ENCODE peak calls at places on chromosomes 2 and 18, in seven cellular contexts. K, T, S, M, N, F and L are unnamed samples.

GRCh38 chr2:173354601-173355131 is at the start of gene CDCA7:
- DNase-seq in T (peak; percentile 92), N (peak; percentile 54), F (no peak), K (peak; percentile 89), M (peak; percentile 80), S (peak; percentile 71), L (peak; percentile 64)

GRCh38 chr18:55999641-56000040 is 411.6 kb upstream of the TCF4 start:
- DNase-seq in K (no peak), F (no peak), M (no peak), S (no peak), N (no peak), T (no peak), L (no peak)

GRCh38 chr2:9681427-9681817 is 50.6 kb upstream of the YWHAQ start:
- DNase-seq in M (peak; percentile 58), S (no peak), K (no peak), T (no peak), F (no peak), N (no peak), L (no peak)

GRCh38 chr2:25018681-25019080 is 23.2 kb upstream of the EFR3B start:
- DNase-seq in K (no peak), T (no peak), M (no peak), F (no peak), N (no peak), S (no peak), L (peak; percentile 83)

GRCh38 chr2:8193686-8194615 is 487.9 kb upstream of the ID2 start:
- DNase-seq in K (no peak), M (no peak), S (no peak), T (peak; percentile 60), N (no peak), F (no peak), L (no peak)

GRCh38 chr2:37000273-37000780 is 34.0 kb upstream of the STRN start:
- DNase-seq in T (no peak), F (no peak), S (no peak), M (peak; percentile 24), K (no peak), N (no peak), L (no peak)

GRCh38 chr2:154655499-154655898 is 43.0 kb upstream of the KCNJ3 start:
- DNase-seq in T (no peak), M (no peak), S (no peak), N (no peak), K (no peak), F (no peak), L (no peak)

GRCh38 chr2:100730290-100730868 is 89.6 kb upstream of the NPAS2 start:
- DNase-seq in M (peak; percentile 88), T (peak; percentile 68), K (peak; percentile 46), F (no peak), S (peak; percentile 38), N (peak; percentile 62), L (peak; percentile 82)

GRCh38 chr18:24704921-24705620 is 244.6 kb downstream of the HRH4 start:
- DNase-seq in K (no peak), T (no peak), N (no peak), S (no peak), M (no peak), F (no peak), L (no peak)

GRCh38 chr2:54691439-54692135 is 31.9 kb upstream of the EML6 start:
- DNase-seq in K (peak; percentile 55), N (no peak), T (no peak), S (no peak), M (no peak), F (no peak), L (peak; percentile 78)

GRCh38 chr2:204272913-204273312 is 272.4 kb upstream of the PARD3B start:
- DNase-seq in T (no peak), N (no peak), S (no peak), K (no peak), F (no peak), M (no peak), L (no peak)

GRCh38 chr2:52818958-52819357 is 948.6 kb upstream of the CHAC2 start:
- DNase-seq in T (no peak), M (no peak), S (no peak), K (no peak), N (no peak), F (no peak), L (no peak)

GRCh38 chr2:120661551-120661950 is 74.1 kb upstream of the GLI2 start:
- DNase-seq in K (no peak), S (no peak), F (no peak), T (peak; percentile 74), N (no peak), M (no peak), L (no peak)

GRCh38 chr2:27920148-27920885 is 29.8 kb downstream of the BABAM2 start:
- DNase-seq in M (peak; percentile 95), N (no peak), T (no peak), S (peak; percentile 48), F (no peak), K (no peak), L (peak; percentile 24)

GRCh38 chr2:88933980-88934379 is 242.5 kb downstream of the RPIA start:
- DNase-seq in N (no peak), S (no peak), F (no peak), M (peak; percentile 6), K (no peak), T (no peak), L (peak; percentile 34)

GRCh38 chr18:28115149-28115550 is 61.8 kb downstream of the CDH2 start:
- DNase-seq in S (no peak), N (no peak), F (no peak), K (no peak), M (peak; percentile 66), T (no peak), L (peak; percentile 43)

GRCh38 chr18:73879771-73880170 is 267.9 kb downstream of the FBXO15 start:
- DNase-seq in N (no peak), T (no peak), K (no peak), S (no peak), F (no peak), M (no peak), L (no peak)
- TF ChIP-seq MAX in N (no peak), T (no peak), K (no peak), S (no peak), F (no peak), M (no peak), L (no peak)

DNA sequence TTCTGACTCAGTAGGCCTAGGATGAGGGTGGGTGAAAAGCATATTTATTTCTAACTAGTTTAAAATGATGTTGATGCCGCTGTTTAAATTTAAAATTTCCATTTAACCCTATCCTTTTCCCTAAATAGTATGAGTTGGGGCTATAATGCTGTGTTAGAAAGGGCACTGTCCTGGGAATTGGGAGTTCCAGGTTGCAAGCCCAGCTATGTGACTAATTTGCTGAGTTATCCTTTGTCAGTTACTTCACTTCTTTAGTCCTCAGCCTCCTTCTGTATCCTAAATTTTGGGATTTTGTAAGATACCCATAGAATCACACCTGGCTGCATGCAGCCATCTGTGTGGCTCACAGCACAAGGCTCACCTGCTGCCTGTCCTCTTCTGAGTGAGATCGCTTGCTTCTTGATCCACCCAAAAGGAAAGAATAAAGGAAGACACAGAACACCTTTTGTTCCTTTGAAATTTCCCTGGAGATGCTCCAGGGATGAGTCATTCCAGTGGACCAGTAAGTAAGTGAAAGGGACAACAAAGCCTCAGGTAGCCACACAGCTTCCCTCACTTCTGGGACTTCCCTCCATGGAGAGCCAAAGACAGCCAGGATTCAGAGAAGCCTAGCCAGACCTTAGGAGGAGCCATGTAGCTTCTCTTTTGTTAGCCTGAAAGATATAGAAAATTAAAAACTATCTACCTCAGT is 97.2 kb downstream of the DTNA start:
- DNase-seq in M (no peak), S (no peak), F (no peak), N (peak; percentile 76), K (no peak), T (no peak), L (peak; percentile 4)
- H3K4me1 ChIP-seq in M (no peaks in the 10 kb centered on the region), S (no peaks in the 10 kb centered on the region), F (no peaks in the 10 kb centered on the region), N (peaks cover 7% of the 10 kb centered on the region), K (no peaks in the 10 kb centered on the region), T (peaks cover 7% of the 10 kb centered on the region), L (peaks cover 10% of the 10 kb centered on the region)

DNA sequence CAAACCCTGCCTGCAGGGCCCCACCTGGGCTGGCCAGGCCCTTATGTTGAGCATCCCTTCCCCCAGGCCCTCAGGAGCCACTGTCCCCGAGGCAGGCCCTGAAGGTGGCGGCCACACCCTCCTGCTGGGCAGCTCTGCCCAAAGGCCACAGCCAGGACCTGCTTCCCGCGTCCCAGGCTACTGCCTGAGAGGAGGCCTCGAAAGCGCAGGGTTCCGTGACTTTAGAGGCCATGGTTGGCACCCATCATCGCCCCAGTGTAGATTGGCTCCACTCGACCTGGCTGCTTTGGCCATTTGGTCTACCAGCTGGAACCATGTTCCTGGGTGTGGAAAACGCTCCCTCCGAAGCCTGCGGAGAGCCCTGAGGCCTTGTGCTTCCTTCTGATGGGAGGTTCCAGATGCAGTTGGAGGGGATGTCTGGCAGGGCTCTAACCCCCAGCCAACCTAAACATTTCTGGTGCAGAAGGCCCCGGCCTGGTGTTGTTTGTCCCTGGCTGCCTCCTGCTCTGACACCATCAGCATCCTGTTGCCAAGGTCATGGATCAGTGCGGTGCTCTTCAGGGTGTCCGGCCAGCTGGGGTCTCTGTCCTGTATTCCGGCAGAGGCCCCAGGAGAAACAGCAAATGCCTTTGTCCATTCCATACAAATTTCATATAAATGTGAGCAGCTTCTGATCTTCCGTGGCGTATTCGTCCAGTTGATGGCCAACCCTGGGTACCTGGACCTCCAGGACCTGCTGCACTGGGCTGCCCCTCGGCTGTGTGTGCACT is 14.7 kb downstream of the CAPN10 start:
- DNase-seq in M (no peak), K (no peak), S (no peak), T (no peak), N (no peak), F (no peak), L (peak; percentile 29)
- TF ChIP-seq MAX in M (no peak), K (no peak), S (no peak), T (no peak), N (no peak), F (no peak), L (peak; percentile 25)

DNA sequence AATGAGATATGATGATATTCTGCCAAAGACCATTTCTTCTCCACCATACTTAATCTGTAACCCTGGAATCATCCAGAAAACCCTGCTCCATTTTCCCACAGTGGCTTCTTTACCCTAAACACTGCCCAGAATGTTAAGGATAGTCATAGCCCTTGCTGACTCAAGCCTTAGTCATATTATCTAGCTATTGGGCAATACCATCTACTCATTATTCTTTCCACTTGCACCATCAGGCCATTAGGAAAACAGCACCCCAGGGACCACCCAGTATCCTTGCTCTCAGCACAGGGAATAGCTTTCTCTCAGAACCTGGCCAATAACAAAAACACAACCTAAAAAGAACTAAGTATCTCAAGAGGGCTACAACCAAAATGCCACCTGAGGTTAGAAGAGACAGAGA is 445.7 kb upstream of the SLC14A2 start:
- DNase-seq in N (no peak), T (no peak), M (no peak), S (no peak), F (no peak), K (no peak), L (no peak)
- H3K4me1 ChIP-seq in N (no peaks in the 10 kb centered on the region), T (no peaks in the 10 kb centered on the region), M (no peaks in the 10 kb centered on the region), S (peaks cover 34% of the 10 kb centered on the region), F (peaks cover 4% of the 10 kb centered on the region), K (no peaks in the 10 kb centered on the region), L (no peaks in the 10 kb centered on the region)

GRCh38 chr18:41660654-41661053 is 294.4 kb upstream of the PIK3C3 start:
- DNase-seq in N (no peak), M (peak; percentile 70), T (no peak), S (no peak), F (no peak), K (no peak), L (no peak)

GRCh38 chr18:41666251-41666650 is 288.8 kb upstream of the PIK3C3 start:
- DNase-seq in F (no peak), M (peak; percentile 97), T (no peak), N (no peak), S (no peak), K (no peak), L (no peak)

GRCh38 chr18:41665210-41665609 is 289.8 kb upstream of the PIK3C3 start:
- DNase-seq in K (no peak), T (no peak), M (no peak), F (no peak), N (no peak), S (no peak), L (no peak)
- TF ChIP-seq MAX in K (no peak), T (no peak), M (no peak), F (no peak), N (no peak), S (no peak), L (no peak)

GRCh38 chr2:12338946-12339697 is 377.6 kb upstream of the TRIB2 start:
- DNase-seq in N (no peak), T (no peak), S (no peak), M (no peak), F (no peak), K (no peak), L (no peak)
- H3K4me1 ChIP-seq in N (no peaks in the 10 kb centered on the region), T (no peaks in the 10 kb centered on the region), S (no peaks in the 10 kb centered on the region), M (no peaks in the 10 kb centered on the region), F (no peaks in the 10 kb centered on the region), K (no peaks in the 10 kb centered on the region), L (no peaks in the 10 kb centered on the region)